ENCODE peak calls at places on chromosomes 1 and 21, in eight cellular contexts. F is AG09309, E is neural crest cell, I is tibial nerve, A is SK-N-SH, G is cardiac muscle cell, N is cardiac fibroblast, K is fibroblast of the aortic adventitia. X is an unnamed sample.

GRCh38 chr21:38956006-38956405 is 150.3 kb downstream of the ETS2 start:
- DNase-seq in F (no peak), E (no peak), I (no peak), A (no peak), G (peak), N (peak), K (no peak), X (no peak)

GRCh38 chr1:181105134-181106021 is 16.9 kb downstream of the IER5 start:
- DNase-seq in F (no peak), E (peak), I (peak), A (peak), G (peak), N (peak), K (peak), X (peak)

GRCh38 chr1:14880456-14881316 is 272.9 kb upstream of the TMEM51 start:
- DNase-seq in F (peak), E (no peak), I (no peak), A (no peak), G (peak), N (peak), K (peak), X (no peak)

GRCh38 chr1:85339671-85340399 is 63.4 kb upstream of the BCL10 start:
- DNase-seq in F (no peak), E (no peak), I (no peak), A (no peak), G (no peak), N (no peak), K (no peak), X (no peak)

GRCh38 chr21:21547368-21547953 is 549.3 kb downstream of the NCAM2 start:
- DNase-seq in F (no peak), E (no peak), I (no peak), A (no peak), G (peak), N (peak), K (no peak), X (no peak)

GRCh38 chr1:173870252-173871075 is 2.3 kb downstream of the ZBTB37 start:
- DNase-seq in F (no peak), E (no peak), I (no peak), A (peak), G (no peak), N (no peak), K (no peak), X (no peak)

GRCh38 chr1:109993885-109994284 is 9.3 kb downstream of the AHCYL1 start:
- DNase-seq in F (no peak), E (no peak), I (no peak), A (no peak), G (peak), N (peak), K (peak), X (no peak)

GRCh38 chr21:35503646-35504045 is 454.5 kb upstream of the RUNX1 start:
- DNase-seq in F (no peak), E (no peak), I (no peak), A (no peak), G (peak), N (peak), K (peak), X (no peak)

GRCh38 chr1:19936061-19936750 is 12.8 kb upstream of the PLA2G2E start:
- DNase-seq in F (no peak), E (no peak), I (no peak), A (no peak), G (no peak), N (no peak), K (no peak), X (no peak)

GRCh38 chr21:46077674-46078101 is 20.2 kb upstream of the COL6A2 start:
- DNase-seq in F (no peak), E (no peak), I (no peak), A (no peak), G (no peak), N (no peak), K (no peak), X (peak)

GRCh38 chr21:46194374-46195334 is 10.4 kb upstream of the SPATC1L start:
- DNase-seq in F (no peak), E (no peak), I (peak), A (peak), G (no peak), N (no peak), K (no peak), X (no peak)

GRCh38 chr1:22753396-22754083 is 42.9 kb downstream of the EPHB2 start:
- DNase-seq in F (peak), E (no peak), I (peak), A (peak), G (peak), N (peak), K (peak), X (no peak)

GRCh38 chr1:222919478-222919865 is 104.6 kb downstream of the DISP1 start:
- DNase-seq in F (no peak), E (no peak), I (no peak), A (no peak), G (no peak), N (peak), K (no peak), X (no peak)

GRCh38 chr21:25568230-25568629 is 39.1 kb downstream of the MRPL39 start:
- DNase-seq in F (no peak), E (no peak), I (no peak), A (no peak), G (peak), N (peak), K (peak), X (no peak)

GRCh38 chr1:22709891-22710687 is 550 bp upstream of the EPHB2 start:
- DNase-seq in F (peak), E (peak), I (peak), A (peak), G (peak), N (peak), K (peak), X (peak)

GRCh38 chr1:48600182-48600581 is 128.2 kb upstream of the SPATA6 start:
- DNase-seq in F (no peak), E (no peak), I (no peak), A (no peak), G (no peak), N (no peak), K (no peak), X (no peak)

GRCh38 chr1:91781371-91781825 is 104.6 kb downstream of the TGFBR3 start:
- DNase-seq in F (peak), E (no peak), I (no peak), A (no peak), G (peak), N (peak), K (peak), X (no peak)

GRCh38 chr1:101820080-101820479 is 176.6 kb downstream of the OLFM3 start:
- DNase-seq in F (no peak), E (no peak), I (no peak), A (peak), G (peak), N (peak), K (peak), X (peak)

GRCh38 chr1:166601650-166602049 is 237.6 kb upstream of the POGK start:
- DNase-seq in F (no peak), E (no peak), I (no peak), A (no peak), G (no peak), N (no peak), K (no peak), X (no peak)

GRCh38 chr21:34351786-34352241 is 12.0 kb upstream of the KCNE2 start:
- DNase-seq in F (no peak), E (peak), I (no peak), A (peak), G (peak), N (peak), K (peak), X (peak)

GRCh38 chr1:246629030-246629429 is 62.8 kb downstream of the CNST start:
- DNase-seq in F (no peak), E (no peak), I (no peak), A (no peak), G (no peak), N (no peak), K (no peak), X (no peak)

GRCh38 chr21:44911384-44912157 is 9.1 kb downstream of the ITGB2 start:
- DNase-seq in F (no peak), E (no peak), I (peak), A (peak), G (no peak), N (no peak), K (no peak), X (no peak)

GRCh38 chr1:196723325-196724185 is 51.1 kb upstream of the CFHR3 start:
- DNase-seq in F (no peak), E (peak), I (no peak), A (peak), G (peak), N (peak), K (peak), X (peak)

GRCh38 chr1:224607220-224608148 is 8.6 kb upstream of the CNIH3 start:
- DNase-seq in F (no peak), E (no peak), I (no peak), A (no peak), G (no peak), N (no peak), K (no peak), X (no peak)

GRCh38 chr21:41483973-41484372 is 24.0 kb downstream of the TMPRSS2 start:
- DNase-seq in F (no peak), E (no peak), I (no peak), A (no peak), G (no peak), N (no peak), K (no peak), X (no peak)

GRCh38 chr1:183687546-183688279 is 34.6 kb upstream of the APOBEC4 start:
- DNase-seq in F (no peak), E (no peak), I (no peak), A (no peak), G (no peak), N (no peak), K (peak), X (no peak)

GRCh38 chr1:231395051-231395995 is 26.8 kb downstream of the EGLN1 start:
- DNase-seq in F (peak), E (no peak), I (no peak), A (no peak), G (peak), N (peak), K (peak), X (no peak)

GRCh38 chr1:30447080-30447479 is 276.3 kb downstream of the MATN1 start:
- DNase-seq in F (no peak), E (no peak), I (no peak), A (no peak), G (no peak), N (no peak), K (no peak), X (peak)

GRCh38 chr1:64242895-64243756 is 39.7 kb downstream of the UBE2U start:
- DNase-seq in F (peak), E (no peak), I (no peak), A (peak), G (peak), N (peak), K (peak), X (no peak)

GRCh38 chr1:147515046-147515869 is 26.0 kb upstream of the BCL9 start:
- DNase-seq in F (no peak), E (no peak), I (no peak), A (no peak), G (peak), N (peak), K (peak), X (no peak)

GRCh38 chr1:87478231-87478630 is 149.6 kb downstream of the LMO4 start:
- DNase-seq in F (no peak), E (no peak), I (peak), A (no peak), G (peak), N (peak), K (peak), X (no peak)

GRCh38 chr1:56877973-56878372 is 23.4 kb downstream of the C8A start:
- DNase-seq in F (no peak), E (no peak), I (no peak), A (no peak), G (peak), N (peak), K (no peak), X (no peak)

GRCh38 chr1:223245983-223246382 is 102.9 kb upstream of the TLR5 start:
- DNase-seq in F (no peak), E (no peak), I (no peak), A (no peak), G (no peak), N (no peak), K (no peak), X (no peak)

GRCh38 chr1:45857101-45857700 is 53.8 kb downstream of the MAST2 start:
- DNase-seq in F (no peak), E (no peak), I (no peak), A (no peak), G (no peak), N (no peak), K (no peak), X (no peak)

GRCh38 chr1:57067863-57068262 is 102.0 kb upstream of the C8B start:
- DNase-seq in F (no peak), E (no peak), I (no peak), A (no peak), G (peak), N (peak), K (peak), X (no peak)

GRCh38 chr1:38093569-38094520 is 47.3 kb upstream of the POU3F1 start:
- DNase-seq in F (no peak), E (no peak), I (no peak), A (no peak), G (no peak), N (no peak), K (no peak), X (no peak)

GRCh38 chr1:87219626-87220025 is 109.1 kb upstream of the LMO4 start:
- DNase-seq in F (no peak), E (no peak), I (no peak), A (no peak), G (peak), N (peak), K (no peak), X (no peak)

GRCh38 chr1:156504062-156504813 is 3.7 kb upstream of the MEF2D start:
- DNase-seq in F (no peak), E (no peak), I (no peak), A (no peak), G (peak), N (no peak), K (no peak), X (no peak)

GRCh38 chr1:118325545-118326225 is 140.7 kb upstream of the SPAG17 start:
- DNase-seq in F (no peak), E (no peak), I (no peak), A (no peak), G (no peak), N (no peak), K (peak), X (no peak)

GRCh38 chr1:66730462-66730861 is 21.8 kb upstream of the DYNLT5 start:
- DNase-seq in F (no peak), E (no peak), I (no peak), A (no peak), G (no peak), N (no peak), K (no peak), X (no peak)
- TF ChIP-seq CTCF in F (no peak), E (no peak), I (no peak), A (no peak), G (no peak), N (no peak), K (no peak), X (no peak)

GRCh38 chr1:151501474-151501873 is 9.7 kb upstream of the CGN start:
- DNase-seq in F (no peak), E (no peak), I (no peak), A (no peak), G (no peak), N (no peak), K (no peak), X (no peak)
- TF ChIP-seq CTCF in F (peak), E (peak), I (no peak), A (peak), G (peak), N (peak), K (peak), X (peak)

GRCh38 chr1:208252126-208252853 is 8.1 kb upstream of the PLXNA2 start:
- DNase-seq in F (no peak), E (no peak), I (no peak), A (peak), G (peak), N (no peak), K (no peak), X (peak)
- TF ChIP-seq CTCF in F (peak), E (peak), I (peak), A (peak), G (peak), N (no peak), K (no peak), X (peak)

DNA sequence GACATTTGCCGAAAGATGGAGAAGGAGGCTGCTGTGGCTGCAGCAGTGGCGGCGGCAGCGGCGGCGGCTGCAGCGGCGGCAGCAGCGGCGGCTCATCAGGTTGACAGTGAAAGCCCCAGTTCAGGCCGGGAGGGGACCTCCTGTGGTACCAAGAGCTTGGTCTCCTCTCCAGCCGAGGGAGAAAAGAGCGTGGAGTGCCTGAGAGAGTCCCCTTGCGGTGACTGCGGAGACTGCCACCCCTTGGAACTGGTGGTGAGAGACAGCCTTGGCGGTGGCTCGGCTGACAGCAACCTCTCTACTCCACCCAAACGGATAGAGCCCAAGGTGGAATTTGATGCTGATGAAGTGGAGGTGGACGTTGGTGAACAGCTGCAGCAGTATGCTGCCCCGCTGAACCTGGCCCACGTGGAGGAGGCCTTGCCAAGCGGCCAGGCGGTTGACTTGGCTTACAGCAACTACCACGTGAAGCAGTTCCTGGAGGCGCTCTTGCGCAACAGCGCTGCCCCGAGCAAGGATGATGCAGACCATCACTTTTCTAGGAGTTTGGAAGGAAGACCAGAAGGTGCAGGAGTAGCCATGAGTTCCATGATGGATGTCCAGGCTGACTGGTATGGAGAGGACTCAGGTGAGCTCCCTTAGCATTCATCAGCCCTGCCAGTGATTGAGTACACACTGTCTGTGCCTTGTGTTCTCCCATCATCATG is 6.3 kb downstream of the ZBTB8B start:
- DNase-seq in F (no peak), E (peak), I (no peak), A (no peak), G (no peak), N (peak), K (no peak), X (no peak)
- TF ChIP-seq CTCF in F (peak), E (peak), I (no peak), A (no peak), G (peak), N (peak), K (peak), X (peak)

GRCh38 chr1:113219377-113219776 is 146.4 kb downstream of the LRIG2 start:
- DNase-seq in F (no peak), E (no peak), I (no peak), A (peak), G (no peak), N (no peak), K (no peak), X (no peak)
- TF ChIP-seq CTCF in F (peak), E (peak), I (no peak), A (peak), G (peak), N (peak), K (peak), X (peak)

GRCh38 chr1:116477428-116477827 is 93.4 kb downstream of the CD58 start:
- DNase-seq in F (no peak), E (no peak), I (no peak), A (no peak), G (peak), N (peak), K (no peak), X (no peak)
- TF ChIP-seq CTCF in F (no peak), E (no peak), I (no peak), A (no peak), G (no peak), N (no peak), K (no peak), X (no peak)

DNA sequence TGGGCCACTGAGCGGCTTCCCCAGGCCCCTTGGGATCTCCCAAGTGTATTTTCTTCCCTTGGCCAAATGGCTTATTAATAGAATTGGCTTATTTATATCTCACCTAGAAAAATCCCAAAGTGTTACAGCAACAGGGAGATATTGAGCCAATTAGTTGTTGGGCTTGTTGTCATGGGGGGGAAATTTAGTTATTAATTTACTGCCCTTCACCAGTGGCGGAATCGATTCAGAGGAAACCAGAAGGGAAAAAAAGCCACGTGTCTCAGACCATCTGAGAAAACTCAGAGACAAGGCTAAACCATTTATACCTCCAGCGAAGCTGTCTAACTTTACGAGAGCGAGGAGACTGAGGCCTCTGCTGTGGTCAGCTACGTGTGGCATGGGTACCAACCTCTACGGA is 99.1 kb upstream of the CD34 start:
- DNase-seq in F (no peak), E (no peak), I (no peak), A (no peak), G (no peak), N (no peak), K (no peak), X (no peak)
- TF ChIP-seq CTCF in F (no peak), E (no peak), I (no peak), A (no peak), G (no peak), N (no peak), K (no peak), X (no peak)

DNA sequence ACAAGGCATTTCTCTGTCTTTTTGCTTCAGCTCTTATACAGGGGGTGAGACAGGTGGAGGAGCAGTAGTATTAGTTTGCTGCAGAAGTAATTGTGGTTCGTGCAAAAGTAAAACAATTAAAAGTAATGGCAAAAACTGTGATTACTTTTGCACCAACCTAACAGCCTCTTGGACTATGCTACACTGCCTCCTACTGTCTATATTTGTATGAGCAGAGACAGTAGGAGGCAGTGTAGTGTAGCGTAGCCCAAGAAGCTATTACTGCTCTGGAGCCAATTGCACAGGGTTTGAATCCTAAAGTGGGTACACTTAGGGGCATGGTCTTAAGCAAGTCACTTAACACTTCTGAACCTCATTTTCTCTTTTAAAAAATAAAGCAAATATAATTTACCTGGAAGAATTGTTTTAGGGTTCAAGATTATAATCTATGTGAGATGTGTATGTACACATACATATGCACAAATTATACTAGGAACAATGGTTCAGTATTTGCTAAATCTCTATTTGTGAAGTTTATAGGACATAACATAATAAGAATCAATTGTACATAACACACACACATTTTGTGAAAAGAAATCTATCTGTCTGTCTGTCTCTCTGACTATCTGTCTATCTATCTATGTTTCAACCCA is 103.8 kb downstream of the BRINP3 start:
- DNase-seq in F (no peak), E (no peak), I (no peak), A (peak), G (peak), N (peak), K (peak), X (no peak)
- TF ChIP-seq CTCF in F (no peak), E (peak), I (no peak), A (peak), G (peak), N (peak), K (peak), X (peak)